ENCODE peak calls at places on chromosomes 2 and 18, in six cellular contexts. M is hippocampal formation, Q is AML-193, B is COR-L47, Z is transverse colon, X is GM12891. K is an unnamed sample.

GRCh38 chr18:50696436-50696835 is 123.4 kb downstream of the MRO start:
- DNase-seq in M (no peak), Q (no peak), B (peak; percentile 50), Z (no peak), X (no peak), K (no peak)

GRCh38 chr2:226478121-226478809 is 321.4 kb downstream of the IRS1 start:
- DNase-seq in M (no peak), Q (no peak), B (no peak), Z (peak; percentile 10), X (no peak), K (no peak)

GRCh38 chr2:109457811-109458210 is 156.0 kb downstream of the SEPTIN10 start:
- DNase-seq in M (no peak), Q (no peak), B (no peak), Z (no peak), X (no peak), K (peak; percentile 19)

GRCh38 chr2:118580651-118581050 is 266.8 kb downstream of the EN1 start:
- DNase-seq in M (no peak), Q (no peak), B (no peak), Z (no peak), X (no peak), K (no peak)

GRCh38 chr2:172376505-172377125 is 50.8 kb upstream of the ITGA6 start:
- DNase-seq in M (no peak), Q (no peak), B (no peak), Z (no peak), X (no peak), K (no peak)

GRCh38 chr18:34892379-34892778 is 148.8 kb upstream of the MAPRE2 start:
- DNase-seq in M (no peak), Q (no peak), B (no peak), Z (no peak), X (no peak), K (no peak)

GRCh38 chr18:57925706-57926105 is 118.3 kb upstream of the NEDD4L start:
- DNase-seq in M (no peak), Q (no peak), B (no peak), Z (no peak), X (no peak), K (no peak)

GRCh38 chr2:168189835-168190426 is 57.5 kb downstream of the STK39 start:
- DNase-seq in M (no peak), Q (no peak), B (no peak), Z (peak; percentile 35), X (no peak), K (no peak)

GRCh38 chr2:23106232-23106631 is 278.7 kb upstream of the KLHL29 start:
- DNase-seq in M (no peak), Q (no peak), B (no peak), Z (no peak), X (no peak), K (no peak)

GRCh38 chr2:132372276-132372675 is 44.3 kb upstream of the GPR39 start:
- DNase-seq in M (no peak), Q (no peak), B (no peak), Z (no peak), X (no peak), K (no peak)

GRCh38 chr2:40625849-40626248 is 174.0 kb upstream of the SLC8A1 start:
- DNase-seq in M (no peak), Q (no peak), B (no peak), Z (no peak), X (no peak), K (no peak)

GRCh38 chr2:3138621-3139020 is 239.0 kb downstream of the EIPR1 start:
- DNase-seq in M (no peak), Q (no peak), B (no peak), Z (no peak), X (no peak), K (no peak)

GRCh38 chr2:216827073-216827725 is 32.7 kb downstream of the TNP1 start:
- DNase-seq in M (no peak), Q (no peak), B (no peak), Z (no peak), X (no peak), K (no peak)

GRCh38 chr2:20384949-20385348 is 34.3 kb upstream of the PUM2 start:
- DNase-seq in M (no peak), Q (no peak), B (no peak), Z (peak; percentile 27), X (no peak), K (no peak)

GRCh38 chr2:110993557-110994231 is 127.0 kb upstream of the BCL2L11 start:
- DNase-seq in M (no peak), Q (peak; percentile 82), B (no peak), Z (no peak), X (no peak), K (no peak)

GRCh38 chr2:38497670-38498037 is 105.1 kb downstream of the HNRNPLL start:
- DNase-seq in M (no peak), Q (no peak), B (peak; percentile 5), Z (no peak), X (no peak), K (peak; percentile 20)

GRCh38 chr2:88556026-88556425 is 71.2 kb downstream of the EIF2AK3 start:
- DNase-seq in M (no peak), Q (no peak), B (no peak), Z (no peak), X (no peak), K (no peak)

GRCh38 chr18:57831597-57832377 is 28.7 kb upstream of the ATP8B1 start:
- DNase-seq in M (no peak), Q (no peak), B (no peak), Z (no peak), X (no peak), K (no peak)

GRCh38 chr2:38170098-38170497 is 94.1 kb upstream of the CYP1B1 start:
- DNase-seq in M (no peak), Q (no peak), B (no peak), Z (no peak), X (no peak), K (no peak)

GRCh38 chr2:173589604-173590277 is 235.1 kb downstream of the CDCA7 start:
- DNase-seq in M (no peak), Q (no peak), B (no peak), Z (no peak), X (no peak), K (no peak)

GRCh38 chr2:15939854-15940660 is at the start of gene MYCN:
- DNase-seq in M (peak; percentile 77), Q (peak; percentile 22), B (no peak), Z (peak; percentile 42), X (peak; percentile 15), K (peak; percentile 100)

GRCh38 chr2:88600038-88600465 is 27.2 kb downstream of the EIF2AK3 start:
- DNase-seq in M (no peak), Q (no peak), B (peak; percentile 3), Z (peak; percentile 52), X (peak; percentile 22), K (no peak)

GRCh38 chr18:23964282-23965238 is 50.0 kb upstream of the TTC39C start:
- DNase-seq in M (no peak), Q (no peak), B (no peak), Z (peak; percentile 52), X (no peak), K (no peak)

GRCh38 chr2:189254268-189254883 is 74.8 kb upstream of the COL5A2 start:
- DNase-seq in M (no peak), Q (no peak), B (no peak), Z (peak; percentile 13), X (no peak), K (no peak)

GRCh38 chr2:53530126-53530525 is 237.5 kb upstream of the CHAC2 start:
- DNase-seq in M (no peak), Q (no peak), B (no peak), Z (no peak), X (no peak), K (no peak)

GRCh38 chr2:68045337-68045736 is 17.5 kb downstream of the C1D start:
- DNase-seq in M (no peak), Q (no peak), B (no peak), Z (no peak), X (no peak), K (no peak)

K was measured in NCI-H526.